ENCODE peak calls at places on chromosomes 5 and 9, in seven cellular contexts. B, Z, K, W, F, E and L are unnamed samples.

GRCh38 chr5:59522201-59522831 is 371.2 kb downstream of the PDE4D start:
- DNase-seq in B (no peak), Z (no peak), K (no peak), W (no peak), F (no peak), E (no peak), L (no peak)

GRCh38 chr5:123174916-123175481 is 86.0 kb downstream of the PRDM6 start:
- DNase-seq in B (no peak), Z (no peak), K (no peak), W (no peak), F (no peak), E (no peak), L (no peak)

GRCh38 chr9:97109194-97109811 is 70.4 kb upstream of the CTSV start:
- DNase-seq in B (peak), Z (no peak), K (peak), W (no peak), F (no peak), E (peak), L (peak)

GRCh38 chr5:171221931-171222330 is 87.1 kb upstream of the TLX3 start:
- DNase-seq in B (peak), Z (no peak), K (peak), W (no peak), F (no peak), E (no peak), L (no peak)

GRCh38 chr9:138070815-138071214 is 193.2 kb downstream of the CACNA1B start:
- DNase-seq in B (no peak), Z (no peak), K (no peak), W (no peak), F (no peak), E (no peak), L (no peak)

GRCh38 chr5:25095261-25095660 is 450.5 kb upstream of the CDH10 start:
- DNase-seq in B (no peak), Z (no peak), K (no peak), W (no peak), F (no peak), E (no peak), L (no peak)

GRCh38 chr9:15725953-15726352 is 173.1 kb downstream of the CCDC171 start:
- DNase-seq in B (peak), Z (no peak), K (peak), W (no peak), F (no peak), E (no peak), L (no peak)

GRCh38 chr9:19922476-19923118 is 133.8 kb upstream of the SLC24A2 start:
- DNase-seq in B (peak), Z (no peak), K (peak), W (peak), F (no peak), E (no peak), L (peak)

GRCh38 chr5:53501054-53501453 is 20.6 kb downstream of the FST start:
- DNase-seq in B (no peak), Z (no peak), K (no peak), W (no peak), F (no peak), E (no peak), L (peak)

GRCh38 chr5:177539411-177539810 is 15.0 kb downstream of the FAM193B start:
- DNase-seq in B (peak), Z (no peak), K (peak), W (no peak), F (no peak), E (no peak), L (peak)

GRCh38 chr9:137461663-137462395 is 2.7 kb upstream of the NSMF start:
- DNase-seq in B (peak), Z (peak), K (peak), W (no peak), F (no peak), E (peak), L (peak)

GRCh38 chr5:127392762-127393161 is 102.2 kb downstream of the MEGF10 start:
- DNase-seq in B (no peak), Z (no peak), K (no peak), W (no peak), F (no peak), E (no peak), L (no peak)

GRCh38 chr5:117326997-117327396 is 752.4 kb upstream of the SEMA6A start:
- DNase-seq in B (no peak), Z (no peak), K (no peak), W (no peak), F (no peak), E (no peak), L (no peak)

GRCh38 chr9:85339337-85339736 is 402.4 kb downstream of the AGTPBP1 start:
- DNase-seq in B (no peak), Z (no peak), K (no peak), W (no peak), F (no peak), E (no peak), L (no peak)

GRCh38 chr5:58241383-58241782 is 218.5 kb downstream of the PLK2 start:
- DNase-seq in B (no peak), Z (no peak), K (no peak), W (no peak), F (no peak), E (no peak), L (no peak)

GRCh38 chr9:111482656-111483418 is 1.3 kb downstream of the ECPAS start:
- DNase-seq in B (peak), Z (peak), K (peak), W (peak), F (peak), E (peak), L (peak)

GRCh38 chr5:131720714-131721113 is 76.1 kb downstream of the FNIP1 start:
- DNase-seq in B (no peak), Z (no peak), K (no peak), W (no peak), F (no peak), E (no peak), L (peak)

GRCh38 chr9:121699271-121700164 is 48.1 kb downstream of the DAB2IP start:
- DNase-seq in B (peak), Z (peak), K (no peak), W (peak), F (no peak), E (no peak), L (peak)

GRCh38 chr9:92654481-92655301 is 15.2 kb downstream of the IPPK start:
- DNase-seq in B (peak), Z (no peak), K (no peak), W (no peak), F (peak), E (no peak), L (no peak)

GRCh38 chr5:118069452-118069851 is 918.9 kb downstream of the DTWD2 start:
- DNase-seq in B (no peak), Z (no peak), K (no peak), W (no peak), F (no peak), E (no peak), L (no peak)

GRCh38 chr9:20321683-20322082 is 300.6 kb downstream of the MLLT3 start:
- DNase-seq in B (no peak), Z (no peak), K (no peak), W (no peak), F (no peak), E (no peak), L (no peak)

GRCh38 chr9:1709347-1709746 is 305.8 kb upstream of the SMARCA2 start:
- DNase-seq in B (peak), Z (no peak), K (no peak), W (no peak), F (no peak), E (no peak), L (no peak)

GRCh38 chr5:113900831-113901230 is 387.3 kb downstream of the YTHDC2 start:
- DNase-seq in B (no peak), Z (no peak), K (no peak), W (no peak), F (no peak), E (no peak), L (no peak)

GRCh38 chr5:6767481-6768063 is 54.3 kb downstream of the TENT4A start:
- DNase-seq in B (no peak), Z (no peak), K (no peak), W (no peak), F (no peak), E (no peak), L (no peak)

GRCh38 chr5:68053202-68053601 is 162.4 kb upstream of the PIK3R1 start:
- DNase-seq in B (no peak), Z (no peak), K (no peak), W (no peak), F (no peak), E (no peak), L (no peak)

GRCh38 chr9:127776195-127776918 is 2.1 kb downstream of the SH2D3C start:
- DNase-seq in B (no peak), Z (peak), K (no peak), W (no peak), F (no peak), E (no peak), L (no peak)

GRCh38 chr5:110109685-110110084 is 420.0 kb downstream of the MAN2A1 start:
- DNase-seq in B (no peak), Z (no peak), K (no peak), W (no peak), F (no peak), E (no peak), L (no peak)

GRCh38 chr9:135224921-135225541 is 137.6 kb downstream of the OLFM1 start:
- DNase-seq in B (no peak), Z (no peak), K (no peak), W (no peak), F (no peak), E (no peak), L (no peak)

GRCh38 chr9:90107021-90107771 is 502.4 kb downstream of the GADD45G start:
- DNase-seq in B (peak), Z (no peak), K (no peak), W (no peak), F (no peak), E (no peak), L (no peak)

GRCh38 chr5:867300-867699 is 16.5 kb upstream of the ZDHHC11 start:
- DNase-seq in B (no peak), Z (no peak), K (no peak), W (no peak), F (no peak), E (no peak), L (no peak)

GRCh38 chr5:54991446-54991845 is 6.1 kb upstream of the ESM1 start:
- DNase-seq in B (no peak), Z (no peak), K (no peak), W (no peak), F (no peak), E (no peak), L (no peak)

GRCh38 chr5:158682631-158683030 is 417.1 kb downstream of the EBF1 start:
- DNase-seq in B (no peak), Z (no peak), K (no peak), W (no peak), F (no peak), E (no peak), L (no peak)

GRCh38 chr9:134695144-134695543 is 53.5 kb downstream of the COL5A1 start:
- DNase-seq in B (no peak), Z (no peak), K (no peak), W (no peak), F (no peak), E (no peak), L (no peak)

GRCh38 chr5:103259705-103260355 is 1.3 kb downstream of the MACIR start:
- DNase-seq in B (peak), Z (no peak), K (no peak), W (peak), F (no peak), E (no peak), L (peak)

GRCh38 chr5:139646912-139647391 is 1.2 kb upstream of the CXXC5 start:
- DNase-seq in B (no peak), Z (peak), K (no peak), W (no peak), F (peak), E (no peak), L (no peak)

GRCh38 chr5:31847354-31847753 is 208.4 kb downstream of the PDZD2 start:
- DNase-seq in B (no peak), Z (no peak), K (no peak), W (peak), F (no peak), E (no peak), L (no peak)

GRCh38 chr5:178261666-178262600 is 29.3 kb upstream of the PHYKPL start:
- DNase-seq in B (no peak), Z (no peak), K (no peak), W (no peak), F (no peak), E (no peak), L (no peak)

GRCh38 chr5:173881811-173882575 is 6.2 kb upstream of the CPEB4 start:
- DNase-seq in B (no peak), Z (no peak), K (no peak), W (no peak), F (no peak), E (no peak), L (no peak)